ENCODE peak calls at places on chromosomes 16 and 17, in six cellular contexts. One of them, this sample, is unnamed.

GRCh38 chr16:15658556-15658955 is 8.5 kb downstream of the NDE1 start:
- DNase-seq in left cardiac atrium: no peak
- DNase-seq in A549: no peak
- DNase-seq in GM04504: no peak
- DNase-seq in RCC 7860: no peak
- DNase-seq in NCI-H345: no peak
- DNase-seq in this sample: no peak

GRCh38 chr17:7215652-7216139 is 3.9 kb downstream of the DLG4 start:
- DNase-seq in left cardiac atrium: no peak
- DNase-seq in A549: peak
- DNase-seq in GM04504: no peak
- DNase-seq in RCC 7860: no peak
- DNase-seq in NCI-H345: no peak
- DNase-seq in this sample: no peak

GRCh38 chr16:23515881-23516280 is 5.6 kb upstream of the GGA2 start:
- DNase-seq in left cardiac atrium: no peak
- DNase-seq in A549: no peak
- DNase-seq in GM04504: no peak
- DNase-seq in RCC 7860: no peak
- DNase-seq in NCI-H345: no peak
- DNase-seq in this sample: no peak

GRCh38 chr17:70407501-70407900 is 238.2 kb downstream of the KCNJ2 start:
- DNase-seq in left cardiac atrium: no peak
- DNase-seq in A549: no peak
- DNase-seq in GM04504: no peak
- DNase-seq in RCC 7860: no peak
- DNase-seq in NCI-H345: no peak
- DNase-seq in this sample: no peak

GRCh38 chr16:88769617-88770458 is 15.2 kb downstream of the PIEZO1 start:
- DNase-seq in left cardiac atrium: no peak
- DNase-seq in A549: peak
- DNase-seq in GM04504: no peak
- DNase-seq in RCC 7860: peak
- DNase-seq in NCI-H345: peak
- DNase-seq in this sample: no peak

GRCh38 chr16:87288753-87289362 is 28.3 kb downstream of the C16orf95 start:
- DNase-seq in left cardiac atrium: no peak
- DNase-seq in A549: no peak
- DNase-seq in GM04504: peak
- DNase-seq in RCC 7860: no peak
- DNase-seq in NCI-H345: no peak
- DNase-seq in this sample: no peak

GRCh38 chr16:46859719-46860152 is 24.4 kb upstream of the GPT2 start:
- DNase-seq in left cardiac atrium: no peak
- DNase-seq in A549: peak
- DNase-seq in GM04504: peak
- DNase-seq in RCC 7860: peak
- DNase-seq in NCI-H345: no peak
- DNase-seq in this sample: no peak

GRCh38 chr17:19016881-19017280 is 12.3 kb upstream of the FAM83G start:
- DNase-seq in left cardiac atrium: no peak
- DNase-seq in A549: no peak
- DNase-seq in GM04504: no peak
- DNase-seq in RCC 7860: no peak
- DNase-seq in NCI-H345: no peak
- DNase-seq in this sample: no peak

GRCh38 chr16:89918453-89919347 is at the start of gene MC1R:
- DNase-seq in left cardiac atrium: no peak
- DNase-seq in A549: peak
- DNase-seq in GM04504: no peak
- DNase-seq in RCC 7860: no peak
- DNase-seq in NCI-H345: peak
- DNase-seq in this sample: no peak

GRCh38 chr17:60888812-60889709 is 211.4 kb downstream of the BCAS3 start:
- DNase-seq in left cardiac atrium: no peak
- DNase-seq in A549: no peak
- DNase-seq in GM04504: no peak
- DNase-seq in RCC 7860: no peak
- DNase-seq in NCI-H345: no peak
- DNase-seq in this sample: no peak

GRCh38 chr16:89955001-89955685 is 6.6 kb downstream of the DEF8 start:
- DNase-seq in left cardiac atrium: no peak
- DNase-seq in A549: no peak
- DNase-seq in GM04504: no peak
- DNase-seq in RCC 7860: no peak
- DNase-seq in NCI-H345: no peak
- DNase-seq in this sample: no peak

GRCh38 chr16:296276-296675 is 13.3 kb downstream of the PDIA2 start:
- DNase-seq in left cardiac atrium: no peak
- DNase-seq in A549: no peak
- DNase-seq in GM04504: no peak
- DNase-seq in RCC 7860: no peak
- DNase-seq in NCI-H345: no peak
- DNase-seq in this sample: no peak

GRCh38 chr17:48928876-48929811 is 15.5 kb downstream of the SNF8 start:
- DNase-seq in left cardiac atrium: no peak
- DNase-seq in A549: no peak
- DNase-seq in GM04504: no peak
- DNase-seq in RCC 7860: peak
- DNase-seq in NCI-H345: no peak
- DNase-seq in this sample: no peak

GRCh38 chr17:27293359-27293897 is 486 bp upstream of the WSB1 start:
- DNase-seq in left cardiac atrium: no peak
- DNase-seq in A549: no peak
- DNase-seq in GM04504: no peak
- DNase-seq in RCC 7860: no peak
- DNase-seq in NCI-H345: no peak
- DNase-seq in this sample: no peak

GRCh38 chr17:83083368-83084201 is 4.2 kb downstream of the METRNL start:
- DNase-seq in left cardiac atrium: no peak
- DNase-seq in A549: peak
- DNase-seq in GM04504: peak
- DNase-seq in RCC 7860: peak
- DNase-seq in NCI-H345: no peak
- DNase-seq in this sample: no peak

GRCh38 chr16:2236362-2237075 is at the start of gene DNASE1L2:
- DNase-seq in left cardiac atrium: peak
- DNase-seq in A549: no peak
- DNase-seq in GM04504: no peak
- DNase-seq in RCC 7860: no peak
- DNase-seq in NCI-H345: no peak
- DNase-seq in this sample: no peak

GRCh38 chr17:77794846-77795245 is 163.7 kb upstream of the TNRC6C start:
- DNase-seq in left cardiac atrium: no peak
- DNase-seq in A549: no peak
- DNase-seq in GM04504: no peak
- DNase-seq in RCC 7860: no peak
- DNase-seq in NCI-H345: no peak
- DNase-seq in this sample: no peak

GRCh38 chr17:6473128-6473767 is 29.0 kb downstream of the PIMREG start:
- DNase-seq in left cardiac atrium: peak
- DNase-seq in A549: peak
- DNase-seq in GM04504: peak
- DNase-seq in RCC 7860: peak
- DNase-seq in NCI-H345: peak
- DNase-seq in this sample: no peak

GRCh38 chr16:35685085-35685484 is 2225.7 kb downstream of the TP53TG3F start:
- DNase-seq in left cardiac atrium: no peak
- DNase-seq in A549: no peak
- DNase-seq in GM04504: no peak
- DNase-seq in RCC 7860: no peak
- DNase-seq in NCI-H345: no peak
- DNase-seq in this sample: peak

GRCh38 chr17:49646391-49647255 is 31.3 kb downstream of the SPOP start:
- DNase-seq in left cardiac atrium: no peak
- DNase-seq in A549: no peak
- DNase-seq in GM04504: peak
- DNase-seq in RCC 7860: peak
- DNase-seq in NCI-H345: no peak
- DNase-seq in this sample: no peak

GRCh38 chr17:81256616-81257015 is 17.5 kb downstream of the NDUFAF8 start:
- DNase-seq in left cardiac atrium: no peak
- DNase-seq in A549: peak
- DNase-seq in GM04504: no peak
- DNase-seq in RCC 7860: peak
- DNase-seq in NCI-H345: no peak
- DNase-seq in this sample: no peak

GRCh38 chr17:48933035-48933434 is 11.6 kb downstream of the SNF8 start:
- DNase-seq in left cardiac atrium: no peak
- DNase-seq in A549: no peak
- DNase-seq in GM04504: no peak
- DNase-seq in RCC 7860: no peak
- DNase-seq in NCI-H345: no peak
- DNase-seq in this sample: no peak

GRCh38 chr16:50253511-50253903 is 12.8 kb upstream of the ADCY7 start:
- DNase-seq in left cardiac atrium: no peak
- DNase-seq in A549: no peak
- DNase-seq in GM04504: no peak
- DNase-seq in RCC 7860: no peak
- DNase-seq in NCI-H345: no peak
- DNase-seq in this sample: peak

GRCh38 chr17:45640141-45640850 is 143.8 kb upstream of the CRHR1 start:
- DNase-seq in left cardiac atrium: peak
- DNase-seq in A549: peak
- DNase-seq in GM04504: peak
- DNase-seq in RCC 7860: peak
- DNase-seq in NCI-H345: no peak
- DNase-seq in this sample: no peak

GRCh38 chr16:50071075-50071671 is 5.4 kb downstream of the HEATR3 start:
- DNase-seq in left cardiac atrium: no peak
- DNase-seq in A549: no peak
- DNase-seq in GM04504: no peak
- DNase-seq in RCC 7860: no peak
- DNase-seq in NCI-H345: no peak
- DNase-seq in this sample: no peak

GRCh38 chr16:47713225-47713595 is 252.1 kb downstream of the PHKB start:
- DNase-seq in left cardiac atrium: peak
- DNase-seq in A549: no peak
- DNase-seq in GM04504: peak
- DNase-seq in RCC 7860: peak
- DNase-seq in NCI-H345: no peak
- DNase-seq in this sample: no peak

GRCh38 chr16:2798723-2799204 is 494 bp downstream of the PRSS41 start:
- DNase-seq in left cardiac atrium: no peak
- DNase-seq in A549: no peak
- DNase-seq in GM04504: no peak
- DNase-seq in RCC 7860: no peak
- DNase-seq in NCI-H345: no peak
- DNase-seq in this sample: no peak

GRCh38 chr17:78935419-78936323 is 10.5 kb upstream of the TIMP2 start:
- DNase-seq in left cardiac atrium: peak
- DNase-seq in A549: peak
- DNase-seq in GM04504: peak
- DNase-seq in RCC 7860: peak
- DNase-seq in NCI-H345: no peak
- DNase-seq in this sample: no peak

GRCh38 chr17:81859906-81860755 is at the start of gene P4HB:
- DNase-seq in left cardiac atrium: no peak
- DNase-seq in A549: no peak
- DNase-seq in GM04504: no peak
- DNase-seq in RCC 7860: no peak
- DNase-seq in NCI-H345: no peak
- DNase-seq in this sample: peak

GRCh38 chr17:64500923-64501765 is 4.3 kb upstream of the POLG2 start:
- DNase-seq in left cardiac atrium: no peak
- DNase-seq in A549: no peak
- DNase-seq in GM04504: no peak
- DNase-seq in RCC 7860: no peak
- DNase-seq in NCI-H345: no peak
- DNase-seq in this sample: no peak

GRCh38 chr16:68073902-68074760 is 11.0 kb upstream of the NFATC3 start:
- DNase-seq in left cardiac atrium: no peak
- DNase-seq in A549: no peak
- DNase-seq in GM04504: no peak
- DNase-seq in RCC 7860: no peak
- DNase-seq in NCI-H345: no peak
- DNase-seq in this sample: peak

GRCh38 chr17:38428643-38429371 is 543 bp downstream of the ARHGAP23 start:
- DNase-seq in left cardiac atrium: peak
- DNase-seq in A549: peak
- DNase-seq in GM04504: no peak
- DNase-seq in RCC 7860: peak
- DNase-seq in NCI-H345: no peak
- DNase-seq in this sample: no peak

GRCh38 chr16:57475711-57476339 is 10.5 kb downstream of the DOK4 start:
- DNase-seq in left cardiac atrium: peak
- DNase-seq in A549: peak
- DNase-seq in GM04504: no peak
- DNase-seq in RCC 7860: no peak
- DNase-seq in NCI-H345: no peak
- DNase-seq in this sample: no peak

GRCh38 chr16:17367932-17368331 is 102.8 kb downstream of the XYLT1 start:
- DNase-seq in left cardiac atrium: no peak
- DNase-seq in A549: peak
- DNase-seq in GM04504: no peak
- DNase-seq in RCC 7860: no peak
- DNase-seq in NCI-H345: peak
- DNase-seq in this sample: no peak

GRCh38 chr16:21023509-21024202 is 123.1 kb downstream of the LYRM1 start:
- DNase-seq in left cardiac atrium: peak
- DNase-seq in A549: no peak
- DNase-seq in GM04504: no peak
- DNase-seq in RCC 7860: no peak
- DNase-seq in NCI-H345: no peak
- DNase-seq in this sample: no peak

GRCh38 chr16:72850863-72851262 is 197.1 kb downstream of the ZFHX3 start:
- DNase-seq in left cardiac atrium: no peak
- DNase-seq in A549: no peak
- DNase-seq in GM04504: peak
- DNase-seq in RCC 7860: no peak
- DNase-seq in NCI-H345: no peak
- DNase-seq in this sample: no peak

GRCh38 chr16:57627184-57627871 is 1.1 kb upstream of the ADGRG1 start:
- DNase-seq in left cardiac atrium: no peak
- DNase-seq in A549: peak
- DNase-seq in GM04504: peak
- DNase-seq in RCC 7860: peak
- DNase-seq in NCI-H345: no peak
- DNase-seq in this sample: no peak

GRCh38 chr17:27456681-27457404 is 595 bp downstream of the KSR1 start:
- DNase-seq in left cardiac atrium: peak
- DNase-seq in A549: no peak
- DNase-seq in GM04504: no peak
- DNase-seq in RCC 7860: no peak
- DNase-seq in NCI-H345: no peak
- DNase-seq in this sample: no peak

This sample was measured in vagina.